ENCODE peak calls at places on chromosomes 16 and 17, in seven cellular contexts. One of them, this sample, is unnamed.
A peak's percentile ranks its signal among the peaks of the same experiment; 100 is the strongest.

GRCh38 chr17:80382446-80382845 is 32.5 kb upstream of the ENDOV start:
- DNase-seq in endodermal cell: no peak
- DNase-seq in nephron progenitor cell: no peak
- DNase-seq in bronchial epithelial cell: no peak
- DNase-seq in HFF-Myc: no peak
- DNase-seq in MCF 10A: no peak
- DNase-seq in tibial artery: peak; percentile 7
- DNase-seq in this sample: no peak

GRCh38 chr17:77882481-77883212 is 75.9 kb upstream of the TNRC6C start:
- DNase-seq in endodermal cell: no peak
- DNase-seq in nephron progenitor cell: no peak
- DNase-seq in bronchial epithelial cell: peak; percentile 22
- DNase-seq in HFF-Myc: no peak
- DNase-seq in MCF 10A: peak; percentile 77
- DNase-seq in tibial artery: peak; percentile 48
- DNase-seq in this sample: peak; percentile 73

GRCh38 chr17:55416000-55416399 is 5.6 kb downstream of the MMD start:
- DNase-seq in endodermal cell: no peak
- DNase-seq in nephron progenitor cell: no peak
- DNase-seq in bronchial epithelial cell: no peak
- DNase-seq in HFF-Myc: no peak
- DNase-seq in MCF 10A: no peak
- DNase-seq in tibial artery: no peak
- DNase-seq in this sample: no peak

GRCh38 chr17:1001640-1002411 is 4.9 kb downstream of the TIMM22 start:
- DNase-seq in endodermal cell: no peak
- DNase-seq in nephron progenitor cell: no peak
- DNase-seq in bronchial epithelial cell: no peak
- DNase-seq in HFF-Myc: no peak
- DNase-seq in MCF 10A: no peak
- DNase-seq in tibial artery: peak; percentile 66
- DNase-seq in this sample: no peak

GRCh38 chr17:31595076-31595475 is 203.6 kb downstream of the RAB11FIP4 start:
- DNase-seq in endodermal cell: peak; percentile 72
- DNase-seq in nephron progenitor cell: no peak
- DNase-seq in bronchial epithelial cell: peak; percentile 68
- DNase-seq in HFF-Myc: no peak
- DNase-seq in MCF 10A: no peak
- DNase-seq in tibial artery: no peak
- DNase-seq in this sample: no peak

GRCh38 chr17:18980682-18981384 is 23.7 kb downstream of the FAM83G start:
- DNase-seq in endodermal cell: peak; percentile 74
- DNase-seq in nephron progenitor cell: peak; percentile 37
- DNase-seq in bronchial epithelial cell: no peak
- DNase-seq in HFF-Myc: no peak
- DNase-seq in MCF 10A: no peak
- DNase-seq in tibial artery: no peak
- DNase-seq in this sample: no peak

GRCh38 chr17:41340934-41341861 is 9.4 kb downstream of the KRT33A start:
- DNase-seq in endodermal cell: no peak
- DNase-seq in nephron progenitor cell: no peak
- DNase-seq in bronchial epithelial cell: no peak
- DNase-seq in HFF-Myc: no peak
- DNase-seq in MCF 10A: no peak
- DNase-seq in tibial artery: no peak
- DNase-seq in this sample: no peak

GRCh38 chr17:38750312-38751121 is 2.0 kb upstream of the PSMB3 start:
- DNase-seq in endodermal cell: peak; percentile 84
- DNase-seq in nephron progenitor cell: peak; percentile 27
- DNase-seq in bronchial epithelial cell: peak; percentile 32
- DNase-seq in HFF-Myc: no peak
- DNase-seq in MCF 10A: peak; percentile 55
- DNase-seq in tibial artery: no peak
- DNase-seq in this sample: no peak

GRCh38 chr17:50055055-50055425 is 870 bp upstream of the ITGA3 start:
- DNase-seq in endodermal cell: peak; percentile 93
- DNase-seq in nephron progenitor cell: peak; percentile 21
- DNase-seq in bronchial epithelial cell: peak; percentile 91
- DNase-seq in HFF-Myc: no peak
- DNase-seq in MCF 10A: peak; percentile 92
- DNase-seq in tibial artery: no peak
- DNase-seq in this sample: no peak

GRCh38 chr17:79632432-79632735 is 21.5 kb upstream of the RBFOX3 start:
- DNase-seq in endodermal cell: peak; percentile 31
- DNase-seq in nephron progenitor cell: no peak
- DNase-seq in bronchial epithelial cell: no peak
- DNase-seq in HFF-Myc: no peak
- DNase-seq in MCF 10A: no peak
- DNase-seq in tibial artery: peak; percentile 6
- DNase-seq in this sample: peak; percentile 3

GRCh38 chr17:1498869-1499268 is 6.4 kb upstream of the MYO1C start:
- DNase-seq in endodermal cell: no peak
- DNase-seq in nephron progenitor cell: no peak
- DNase-seq in bronchial epithelial cell: peak; percentile 20
- DNase-seq in HFF-Myc: no peak
- DNase-seq in MCF 10A: no peak
- DNase-seq in tibial artery: no peak
- DNase-seq in this sample: no peak

GRCh38 chr16:15874745-15875314 is 13.6 kb downstream of the CEP20 start:
- DNase-seq in endodermal cell: peak; percentile 84
- DNase-seq in nephron progenitor cell: peak; percentile 41
- DNase-seq in bronchial epithelial cell: peak; percentile 67
- DNase-seq in HFF-Myc: peak; percentile 49
- DNase-seq in MCF 10A: peak; percentile 75
- DNase-seq in tibial artery: peak; percentile 55
- DNase-seq in this sample: peak; percentile 36

GRCh38 chr16:51114369-51114768 is 36.7 kb downstream of the SALL1 start:
- DNase-seq in endodermal cell: no peak
- DNase-seq in nephron progenitor cell: no peak
- DNase-seq in bronchial epithelial cell: no peak
- DNase-seq in HFF-Myc: no peak
- DNase-seq in MCF 10A: no peak
- DNase-seq in tibial artery: no peak
- DNase-seq in this sample: no peak

GRCh38 chr16:50153648-50154368 is 702 bp downstream of the TENT4B start:
- DNase-seq in endodermal cell: peak; percentile 69
- DNase-seq in nephron progenitor cell: peak; percentile 43
- DNase-seq in bronchial epithelial cell: no peak
- DNase-seq in HFF-Myc: no peak
- DNase-seq in MCF 10A: no peak
- DNase-seq in tibial artery: peak; percentile 31
- DNase-seq in this sample: peak; percentile 46

DNA sequence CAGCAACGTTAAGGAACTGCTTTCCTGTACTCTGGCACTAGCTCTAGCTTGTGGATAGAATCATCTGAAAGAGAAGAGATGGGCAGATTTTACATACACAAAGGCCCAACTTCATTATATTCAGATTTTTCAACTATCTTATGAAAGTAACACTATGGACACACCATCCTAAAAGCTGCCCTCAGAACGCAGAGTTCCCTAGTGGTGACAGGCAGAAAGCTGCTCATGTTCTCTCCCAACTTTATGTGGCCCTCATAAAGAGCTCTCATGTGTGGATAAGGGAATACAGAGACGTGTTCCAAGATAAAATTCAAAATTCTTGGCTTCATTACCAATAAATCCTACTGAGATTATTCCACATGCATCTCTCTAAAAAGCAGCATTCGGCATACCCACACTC is 1.5 kb downstream of the CFAP20 start:
- DNase-seq in endodermal cell: no peak
- DNase-seq in nephron progenitor cell: no peak
- DNase-seq in bronchial epithelial cell: no peak
- DNase-seq in HFF-Myc: no peak
- DNase-seq in MCF 10A: peak; percentile 5
- DNase-seq in tibial artery: no peak
- DNase-seq in this sample: no peak
- TF ChIP-seq CTCF in endodermal cell: peak; percentile 47
- TF ChIP-seq CTCF in nephron progenitor cell: no peak
- TF ChIP-seq CTCF in bronchial epithelial cell: peak; percentile 15
- TF ChIP-seq CTCF in HFF-Myc: peak; percentile 13
- TF ChIP-seq CTCF in MCF 10A: no peak
- TF ChIP-seq CTCF in tibial artery: no peak
- TF ChIP-seq CTCF in this sample: peak; percentile 31

GRCh38 chr16:3095869-3096268 is 3.2 kb downstream of the ZSCAN10 start:
- DNase-seq in endodermal cell: peak; percentile 59
- DNase-seq in nephron progenitor cell: no peak
- DNase-seq in bronchial epithelial cell: no peak
- DNase-seq in HFF-Myc: no peak
- DNase-seq in MCF 10A: peak; percentile 35
- DNase-seq in tibial artery: no peak
- DNase-seq in this sample: no peak
- TF ChIP-seq CTCF in endodermal cell: peak; percentile 48
- TF ChIP-seq CTCF in nephron progenitor cell: no peak
- TF ChIP-seq CTCF in bronchial epithelial cell: peak; percentile 18
- TF ChIP-seq CTCF in HFF-Myc: no peak
- TF ChIP-seq CTCF in MCF 10A: peak; percentile 21
- TF ChIP-seq CTCF in tibial artery: no peak
- TF ChIP-seq CTCF in this sample: peak; percentile 26

DNA sequence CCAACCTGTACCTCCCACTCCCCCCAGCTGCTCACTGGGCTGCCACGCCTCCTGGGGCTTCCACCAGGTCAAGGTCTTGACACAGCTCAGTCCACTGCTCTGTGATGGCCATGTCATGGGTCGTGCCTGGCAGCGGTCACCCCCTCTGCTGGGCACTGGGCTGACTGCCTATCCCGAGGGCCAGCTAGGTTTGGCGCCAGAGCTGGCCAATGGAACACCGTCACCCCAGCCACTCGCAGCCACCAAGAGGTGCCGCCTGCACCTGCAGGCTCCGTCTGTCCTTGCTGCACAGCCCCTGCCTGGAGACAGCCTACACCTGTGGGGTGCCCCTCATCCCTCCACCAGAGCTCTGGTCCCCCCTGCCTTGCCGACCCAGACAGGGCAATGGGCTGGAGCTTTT is 4.5 kb upstream of the RAB40C start:
- DNase-seq in endodermal cell: peak; percentile 81
- DNase-seq in nephron progenitor cell: no peak
- DNase-seq in bronchial epithelial cell: no peak
- DNase-seq in HFF-Myc: no peak
- DNase-seq in MCF 10A: no peak
- DNase-seq in tibial artery: no peak
- DNase-seq in this sample: no peak
- TF ChIP-seq CTCF in endodermal cell: peak; percentile 48
- TF ChIP-seq CTCF in nephron progenitor cell: no peak
- TF ChIP-seq CTCF in bronchial epithelial cell: peak; percentile 6
- TF ChIP-seq CTCF in HFF-Myc: no peak
- TF ChIP-seq CTCF in MCF 10A: no peak
- TF ChIP-seq CTCF in tibial artery: no peak
- TF ChIP-seq CTCF in this sample: no peak

DNA sequence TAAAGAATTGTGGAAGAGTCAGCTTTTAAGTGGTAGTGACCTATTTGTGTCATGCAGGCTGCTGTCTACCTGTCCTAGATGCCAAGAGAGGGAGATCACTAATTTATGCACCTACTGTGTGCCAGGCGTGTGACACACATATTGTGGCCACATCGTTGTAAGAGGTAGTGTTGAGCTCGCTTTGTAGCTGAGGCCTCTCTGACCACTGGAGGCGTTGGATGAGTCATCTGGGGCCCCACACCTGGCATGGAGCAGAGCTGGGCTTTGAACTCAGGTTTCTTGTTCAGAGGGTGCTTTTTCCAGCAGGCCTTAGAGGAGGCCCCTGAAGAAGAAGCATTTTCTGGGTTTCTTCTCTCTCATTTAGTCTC is 52.3 kb upstream of the LGALS9 start:
- DNase-seq in endodermal cell: peak; percentile 65
- DNase-seq in nephron progenitor cell: no peak
- DNase-seq in bronchial epithelial cell: peak; percentile 26
- DNase-seq in HFF-Myc: no peak
- DNase-seq in MCF 10A: peak; percentile 69
- DNase-seq in tibial artery: no peak
- DNase-seq in this sample: no peak
- TF ChIP-seq CTCF in endodermal cell: no peak
- TF ChIP-seq CTCF in nephron progenitor cell: no peak
- TF ChIP-seq CTCF in bronchial epithelial cell: peak; percentile 5
- TF ChIP-seq CTCF in HFF-Myc: no peak
- TF ChIP-seq CTCF in MCF 10A: no peak
- TF ChIP-seq CTCF in tibial artery: no peak
- TF ChIP-seq CTCF in this sample: no peak

GRCh38 chr16:11909653-11910551 is 5.9 kb downstream of the GSPT1 start:
- DNase-seq in endodermal cell: no peak
- DNase-seq in nephron progenitor cell: no peak
- DNase-seq in bronchial epithelial cell: no peak
- DNase-seq in HFF-Myc: no peak
- DNase-seq in MCF 10A: no peak
- DNase-seq in tibial artery: no peak
- DNase-seq in this sample: no peak
- TF ChIP-seq CTCF in endodermal cell: no peak
- TF ChIP-seq CTCF in nephron progenitor cell: no peak
- TF ChIP-seq CTCF in bronchial epithelial cell: no peak
- TF ChIP-seq CTCF in HFF-Myc: no peak
- TF ChIP-seq CTCF in MCF 10A: no peak
- TF ChIP-seq CTCF in tibial artery: no peak
- TF ChIP-seq CTCF in this sample: no peak

GRCh38 chr17:48522990-48523389 is 7.8 kb downstream of the HOXB1 start:
- DNase-seq in endodermal cell: no peak
- DNase-seq in nephron progenitor cell: no peak
- DNase-seq in bronchial epithelial cell: no peak
- DNase-seq in HFF-Myc: no peak
- DNase-seq in MCF 10A: no peak
- DNase-seq in tibial artery: no peak
- DNase-seq in this sample: no peak
- TF ChIP-seq CTCF in endodermal cell: peak; percentile 60
- TF ChIP-seq CTCF in nephron progenitor cell: peak; percentile 27
- TF ChIP-seq CTCF in bronchial epithelial cell: peak; percentile 3
- TF ChIP-seq CTCF in HFF-Myc: peak; percentile 35
- TF ChIP-seq CTCF in MCF 10A: no peak
- TF ChIP-seq CTCF in tibial artery: no peak
- TF ChIP-seq CTCF in this sample: no peak

This sample was measured in left ventricle myocardium inferior.